ENCODE peak calls at places on chromosome 3, in nine cellular contexts. G is ovary, L is endothelial cell of umbilical vein, N is stomach, Z is pancreas, F is fibroblast of lung, P is BJ, B is neural crest cell, D is IMR-90. R is an unnamed sample.

GRCh38 chr3:165759041-165759440 is 78.2 kb downstream of the BCHE start:
- DNase-seq in B (no peak), L (no peak), G (no peak), N (no peak), D (no peak), Z (no peak), P (no peak), F (no peak), R (no peak)

GRCh38 chr3:48135773-48136495 is 52.3 kb downstream of the CDC25A start:
- DNase-seq in F (peak; percentile 42), L (no peak), B (no peak), D (peak; percentile 43), N (no peak), P (no peak), Z (no peak), G (no peak), R (no peak)

GRCh38 chr3:70433091-70433490 is 120.7 kb upstream of the MDFIC2 start:
- DNase-seq in D (peak; percentile 71), Z (no peak), N (no peak), L (no peak), F (peak; percentile 37), B (no peak), P (peak; percentile 5), G (no peak), R (no peak)

GRCh38 chr3:98900265-98901031 is 1.0 kb downstream of the DCBLD2 start:
- DNase-seq in P (no peak), B (no peak), Z (no peak), N (no peak), L (peak; percentile 33), G (no peak), D (no peak), F (no peak), R (no peak)

GRCh38 chr3:123816673-123817207 is 67.4 kb downstream of the MYLK start:
- DNase-seq in D (peak; percentile 90), F (peak; percentile 95), G (no peak), P (peak; percentile 89), N (no peak), L (no peak), B (no peak), Z (no peak), R (peak; percentile 51)

GRCh38 chr3:30495172-30496124 is 111.0 kb upstream of the TGFBR2 start:
- DNase-seq in P (no peak), F (no peak), D (no peak), B (no peak), Z (no peak), L (no peak), N (no peak), G (no peak), R (no peak)

GRCh38 chr3:157122116-157122515 is 37.8 kb downstream of the CCNL1 start:
- DNase-seq in L (peak; percentile 43), G (no peak), B (no peak), N (no peak), Z (no peak), F (peak; percentile 99), D (peak; percentile 99), P (peak; percentile 69), R (peak; percentile 79)

GRCh38 chr3:130755666-130756065 is 9.0 kb upstream of the PIK3R4 start:
- DNase-seq in N (no peak), Z (no peak), L (no peak), F (no peak), P (no peak), B (no peak), D (no peak), G (no peak), R (no peak)

GRCh38 chr3:99562138-99562537 is 76.3 kb upstream of the COL8A1 start:
- DNase-seq in N (no peak), Z (no peak), D (peak; percentile 69), G (no peak), L (peak; percentile 49), B (peak; percentile 1), F (peak; percentile 54), P (no peak), R (no peak)

GRCh38 chr3:68306571-68306970 is 625.8 kb downstream of the TAFA4 start:
- DNase-seq in F (no peak), L (no peak), B (peak; percentile 51), G (no peak), P (no peak), N (no peak), Z (no peak), D (no peak), R (no peak)

GRCh38 chr3:183278479-183279088 is 25.5 kb downstream of the B3GNT5 start:
- DNase-seq in G (no peak), Z (no peak), L (no peak), N (no peak), P (no peak), B (no peak), F (no peak), D (no peak), R (no peak)

GRCh38 chr3:10205461-10206165 is 40.9 kb downstream of the IRAK2 start:
- DNase-seq in D (peak; percentile 95), B (no peak), P (peak; percentile 73), N (peak; percentile 54), L (peak; percentile 93), Z (no peak), F (peak; percentile 93), G (no peak), R (peak; percentile 74)

GRCh38 chr3:157785071-157785826 is 282.0 kb upstream of the VEPH1 start:
- DNase-seq in Z (no peak), B (no peak), G (no peak), D (peak; percentile 94), F (peak; percentile 97), L (no peak), N (no peak), P (peak; percentile 81), R (peak; percentile 86)

GRCh38 chr3:10155658-10156057 is 9.1 kb upstream of the IRAK2 start:
- DNase-seq in F (no peak), D (no peak), B (no peak), N (no peak), P (no peak), Z (no peak), L (no peak), G (no peak), R (no peak)

GRCh38 chr3:38479431-38480092 is 16.6 kb upstream of the EXOG start:
- DNase-seq in B (peak; percentile 41), P (no peak), G (peak; percentile 69), D (peak; percentile 62), F (peak; percentile 40), L (peak; percentile 64), N (peak; percentile 73), Z (peak; percentile 56), R (no peak)

GRCh38 chr3:129323651-129324294 is 45.1 kb downstream of the HMCES start:
- DNase-seq in G (no peak), Z (no peak), L (no peak), D (no peak), P (no peak), N (no peak), F (no peak), B (no peak), R (no peak)

GRCh38 chr3:111639316-111639715 is 44.2 kb upstream of the ZBED2 start:
- DNase-seq in P (no peak), Z (no peak), N (no peak), L (no peak), F (no peak), G (no peak), D (no peak), B (no peak), R (no peak)

GRCh38 chr3:10619989-10620832 is 114.8 kb upstream of the ATP2B2 start:
- DNase-seq in N (no peak), F (no peak), B (no peak), L (no peak), D (no peak), P (no peak), Z (no peak), G (no peak), R (no peak)

GRCh38 chr3:98172621-98173020 is 6.1 kb downstream of the OR5H15 start:
- DNase-seq in D (no peak), Z (no peak), G (no peak), B (no peak), F (no peak), L (no peak), P (no peak), N (no peak), R (no peak)

DNA sequence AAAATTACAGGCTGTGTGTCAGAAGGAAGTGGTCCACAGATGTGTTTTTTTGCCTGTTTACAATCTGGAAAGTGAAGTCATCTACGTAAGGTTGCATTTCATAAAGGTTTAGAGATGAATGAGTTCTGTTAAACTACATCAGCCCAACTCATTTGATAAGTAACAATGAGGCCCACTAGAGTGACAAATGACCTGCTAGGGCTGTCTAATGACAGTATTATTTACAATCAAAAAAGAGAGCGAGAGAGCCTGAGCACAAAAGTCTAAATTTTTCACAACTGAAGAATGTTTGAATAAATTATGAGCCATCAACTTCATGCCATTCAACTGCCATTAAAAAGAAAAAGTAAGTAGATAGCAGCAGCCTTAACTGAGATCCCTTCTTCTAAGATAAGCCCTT is 135.7 kb upstream of the TBL1XR1 start:
- DNase-seq in Z (no peak), P (no peak), N (no peak), D (no peak), F (no peak), B (no peak), L (no peak), G (no peak), R (no peak)
- TF ChIP-seq CTCF in Z (no peak), P (no peak), N (no peak), D (no peak), F (no peak), B (no peak), L (no peak), G (no peak), R (no peak)

DNA sequence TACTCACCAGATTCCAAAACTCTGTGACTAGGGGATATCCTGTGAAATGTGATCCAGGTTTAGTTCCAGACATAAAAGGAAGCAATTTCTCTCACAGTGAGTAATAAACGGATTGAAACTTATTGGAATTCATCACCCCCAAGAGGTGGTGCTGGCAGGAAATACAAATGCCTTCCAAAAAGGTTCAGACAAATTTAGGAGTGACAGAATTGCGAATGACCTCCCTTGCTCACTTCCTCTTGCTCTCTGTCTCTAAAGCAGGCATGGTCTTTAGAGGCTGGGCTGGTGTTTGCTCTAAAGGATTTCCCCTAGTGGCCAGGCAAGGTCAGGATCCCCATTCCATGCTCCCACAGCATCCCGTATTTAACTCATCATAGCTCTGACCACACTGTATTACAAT is 449.4 kb upstream of the PPP2R3A start:
- DNase-seq in P (peak; percentile 19), F (peak; percentile 65), Z (no peak), L (no peak), G (no peak), N (no peak), B (no peak), D (peak; percentile 41), R (peak; percentile 6)
- TF ChIP-seq CTCF in P (peak; percentile 48), F (peak; percentile 16), Z (no peak), L (no peak), G (no peak), N (no peak), B (no peak), D (peak; percentile 22), R (peak; percentile 35)

DNA sequence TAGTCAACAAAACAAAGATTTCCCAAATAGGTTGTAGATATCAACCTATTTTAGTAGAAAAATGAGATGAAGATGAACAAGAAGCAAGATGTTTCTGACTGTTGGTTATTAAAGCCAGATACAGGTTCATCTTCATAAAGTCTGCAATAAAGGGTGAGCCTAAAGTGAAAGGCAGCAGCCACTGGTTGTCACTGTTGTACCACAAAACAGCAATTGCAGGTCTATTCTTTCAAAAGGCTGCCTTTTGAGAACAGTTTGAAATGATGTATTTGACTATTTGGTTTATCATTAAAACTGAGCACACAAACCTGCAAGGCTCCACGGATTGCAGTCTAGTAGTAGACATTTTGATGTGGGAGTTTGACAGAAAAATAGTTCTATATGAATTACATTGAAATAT is 543.4 kb downstream of the GBE1 start:
- DNase-seq in L (peak; percentile 41), B (no peak), P (no peak), F (peak; percentile 49), G (no peak), N (no peak), Z (no peak), D (no peak), R (no peak)
- TF ChIP-seq CTCF in L (no peak), B (peak; percentile 67), P (peak; percentile 25), F (peak; percentile 54), G (peak; percentile 23), N (no peak), Z (no peak), D (peak; percentile 9), R (no peak)

GRCh38 chr3:122021811-122022401 is at the start of gene ILDR1:
- DNase-seq in L (no peak), F (no peak), P (no peak), Z (peak; percentile 75), N (peak; percentile 53), B (no peak), D (no peak), G (no peak), R (no peak)
- TF ChIP-seq CTCF in L (no peak), F (no peak), P (no peak), Z (no peak), N (no peak), B (no peak), D (no peak), G (no peak), R (no peak)